ENCODE peak calls at places on chromosomes 13 and 19, in five cellular contexts. One of them, this sample, is unnamed.

GRCh38 chr19:29945433-29945832 is 3.4 kb downstream of the URI1 start:
- DNase-seq in fibroblast of lung: no peak
- DNase-seq in esophagus squamous epithelium: no peak
- DNase-seq in sigmoid colon: no peak
- DNase-seq in GM12865: no peak
- DNase-seq in this sample: no peak

GRCh38 chr19:16326401-16327130 is 1.9 kb downstream of the KLF2 start:
- DNase-seq in fibroblast of lung: peak
- DNase-seq in esophagus squamous epithelium: no peak
- DNase-seq in sigmoid colon: no peak
- DNase-seq in GM12865: peak
- DNase-seq in this sample: no peak

GRCh38 chr19:5039642-5040543 is 71.0 kb downstream of the KDM4B start:
- DNase-seq in fibroblast of lung: no peak
- DNase-seq in esophagus squamous epithelium: no peak
- DNase-seq in sigmoid colon: no peak
- DNase-seq in GM12865: no peak
- DNase-seq in this sample: no peak

GRCh38 chr13:97946951-97947588 is 6.4 kb upstream of the IPO5 start:
- DNase-seq in fibroblast of lung: peak
- DNase-seq in esophagus squamous epithelium: no peak
- DNase-seq in sigmoid colon: no peak
- DNase-seq in GM12865: no peak
- DNase-seq in this sample: peak

GRCh38 chr13:108962652-108963051 is 333.2 kb downstream of the MYO16 start:
- DNase-seq in fibroblast of lung: no peak
- DNase-seq in esophagus squamous epithelium: no peak
- DNase-seq in sigmoid colon: no peak
- DNase-seq in GM12865: no peak
- DNase-seq in this sample: no peak

GRCh38 chr13:27794921-27795717 is 2.8 kb downstream of the GSX1 start:
- DNase-seq in fibroblast of lung: no peak
- DNase-seq in esophagus squamous epithelium: no peak
- DNase-seq in sigmoid colon: no peak
- DNase-seq in GM12865: no peak
- DNase-seq in this sample: no peak

GRCh38 chr13:61358599-61358998 is 57.0 kb downstream of the PCDH20 start:
- DNase-seq in fibroblast of lung: no peak
- DNase-seq in esophagus squamous epithelium: no peak
- DNase-seq in sigmoid colon: no peak
- DNase-seq in GM12865: no peak
- DNase-seq in this sample: no peak

GRCh38 chr13:58953638-58954037 is 1210.1 kb downstream of the DIAPH3 start:
- DNase-seq in fibroblast of lung: peak
- DNase-seq in esophagus squamous epithelium: no peak
- DNase-seq in sigmoid colon: no peak
- DNase-seq in GM12865: peak
- DNase-seq in this sample: no peak

GRCh38 chr19:17205237-17206140 is 9.7 kb upstream of the USE1 start:
- DNase-seq in fibroblast of lung: peak
- DNase-seq in esophagus squamous epithelium: no peak
- DNase-seq in sigmoid colon: peak
- DNase-seq in GM12865: peak
- DNase-seq in this sample: no peak

GRCh38 chr19:15238639-15239155 is 6.4 kb upstream of the EPHX3 start:
- DNase-seq in fibroblast of lung: no peak
- DNase-seq in esophagus squamous epithelium: no peak
- DNase-seq in sigmoid colon: no peak
- DNase-seq in GM12865: no peak
- DNase-seq in this sample: no peak

GRCh38 chr13:19060311-19061002 is 121.2 kb downstream of the TUBA3C start:
- DNase-seq in fibroblast of lung: no peak
- DNase-seq in esophagus squamous epithelium: no peak
- DNase-seq in sigmoid colon: no peak
- DNase-seq in GM12865: no peak
- DNase-seq in this sample: no peak

GRCh38 chr19:57888107-57888493 is 737 bp downstream of the ZNF814 start:
- DNase-seq in fibroblast of lung: no peak
- DNase-seq in esophagus squamous epithelium: no peak
- DNase-seq in sigmoid colon: no peak
- DNase-seq in GM12865: no peak
- DNase-seq in this sample: no peak

GRCh38 chr13:33740134-33740538 is 77.8 kb upstream of the RFC3 start:
- DNase-seq in fibroblast of lung: peak
- DNase-seq in esophagus squamous epithelium: no peak
- DNase-seq in sigmoid colon: no peak
- DNase-seq in GM12865: no peak
- DNase-seq in this sample: no peak

GRCh38 chr13:34156841-34157365 is 339.0 kb downstream of the RFC3 start:
- DNase-seq in fibroblast of lung: peak
- DNase-seq in esophagus squamous epithelium: no peak
- DNase-seq in sigmoid colon: peak
- DNase-seq in GM12865: peak
- DNase-seq in this sample: peak

GRCh38 chr13:54232700-54233099 is 1204.1 kb downstream of the OLFM4 start:
- DNase-seq in fibroblast of lung: no peak
- DNase-seq in esophagus squamous epithelium: no peak
- DNase-seq in sigmoid colon: no peak
- DNase-seq in GM12865: no peak
- DNase-seq in this sample: no peak

GRCh38 chr13:102039264-102039663 is 362.6 kb downstream of the FGF14 start:
- DNase-seq in fibroblast of lung: no peak
- DNase-seq in esophagus squamous epithelium: no peak
- DNase-seq in sigmoid colon: no peak
- DNase-seq in GM12865: no peak
- DNase-seq in this sample: no peak

GRCh38 chr13:99380921-99381645 is 73.9 kb upstream of the GPR183 start:
- DNase-seq in fibroblast of lung: peak
- DNase-seq in esophagus squamous epithelium: no peak
- DNase-seq in sigmoid colon: peak
- DNase-seq in GM12865: peak
- DNase-seq in this sample: no peak

DNA sequence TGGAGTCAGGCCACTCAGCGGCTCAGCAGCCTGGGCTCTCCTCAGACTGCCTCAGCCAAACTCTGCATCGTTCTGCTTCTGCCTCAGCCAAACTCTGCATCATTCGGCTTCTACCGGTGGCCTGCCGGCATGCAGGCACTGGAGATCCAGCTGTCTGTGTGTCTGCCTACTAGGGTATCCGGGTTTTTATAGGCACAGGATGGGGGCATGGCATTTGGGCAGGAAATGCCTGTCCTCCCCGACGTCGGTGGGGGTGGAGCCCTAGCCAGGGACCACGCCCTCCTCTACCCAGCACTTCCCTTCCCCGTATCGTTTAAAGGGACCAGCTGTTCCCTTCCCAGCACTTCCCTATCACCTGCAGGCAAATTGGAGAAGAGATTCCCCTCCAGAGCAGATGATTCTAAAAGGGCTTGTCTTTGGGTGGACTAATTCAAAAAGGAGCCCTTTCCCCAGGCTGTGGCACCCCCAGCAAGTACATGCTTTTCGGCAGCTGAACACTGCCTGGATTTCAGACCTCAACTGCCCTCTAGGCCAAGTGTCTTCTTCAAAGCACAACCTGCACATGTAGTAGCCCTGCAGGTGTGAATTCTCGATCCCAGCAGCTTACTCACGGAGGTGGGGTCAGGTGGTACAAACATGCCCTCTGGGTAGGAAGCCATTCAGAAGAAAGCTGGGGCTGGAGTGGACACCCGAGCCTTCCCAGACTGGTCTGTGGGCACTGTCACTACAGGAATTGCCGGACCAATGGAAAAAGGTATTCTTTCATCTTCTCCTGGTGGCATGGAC is 25.5 kb upstream of the GPR12 start:
- DNase-seq in fibroblast of lung: no peak
- DNase-seq in esophagus squamous epithelium: no peak
- DNase-seq in sigmoid colon: peak
- DNase-seq in GM12865: peak
- DNase-seq in this sample: peak
- H3K4me3 ChIP-seq in fibroblast of lung: no peak
- H3K4me3 ChIP-seq in esophagus squamous epithelium: no peak
- H3K4me3 ChIP-seq in sigmoid colon: no peak
- H3K4me3 ChIP-seq in GM12865: peak
- H3K4me3 ChIP-seq in this sample: no peak

DNA sequence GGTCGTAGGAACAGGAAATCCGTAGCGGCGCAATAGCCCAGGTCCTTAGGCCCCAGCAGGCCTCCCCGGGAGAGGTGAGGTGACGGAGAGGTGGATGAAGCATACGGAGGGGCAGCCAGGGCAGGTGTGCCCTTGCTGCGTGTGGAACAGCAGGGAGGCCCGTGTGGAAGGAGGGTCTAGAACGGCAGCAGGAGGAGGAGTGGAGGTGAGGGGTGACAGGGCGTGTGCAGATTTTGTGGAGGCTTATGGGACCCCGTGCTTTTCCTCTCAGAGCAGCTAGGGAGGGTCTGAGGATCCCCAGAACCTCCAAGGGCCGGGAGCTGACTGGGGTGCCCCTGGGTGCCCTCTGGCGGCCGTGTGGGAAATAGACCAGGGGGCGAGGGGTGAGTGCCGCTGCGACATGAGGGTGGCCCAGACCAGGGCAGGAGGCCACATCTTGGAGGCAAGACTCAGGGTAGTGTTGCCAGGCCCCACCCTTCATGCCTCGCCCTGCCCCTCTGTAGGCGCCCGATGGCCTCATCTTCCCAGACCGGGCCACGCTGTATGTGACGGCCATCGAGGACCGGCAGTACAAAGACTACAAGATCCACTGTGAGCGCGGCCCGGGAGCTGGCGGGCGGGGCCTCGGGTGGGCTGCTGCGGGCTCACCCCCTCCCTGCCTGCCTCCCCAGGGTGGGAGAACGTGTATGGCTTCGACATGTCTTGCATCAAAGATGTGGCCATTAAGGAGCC is 5.0 kb upstream of the ADM5 start:
- DNase-seq in fibroblast of lung: no peak
- DNase-seq in esophagus squamous epithelium: no peak
- DNase-seq in sigmoid colon: no peak
- DNase-seq in GM12865: peak
- DNase-seq in this sample: no peak
- TF ChIP-seq CTCF in fibroblast of lung: no peak
- TF ChIP-seq CTCF in esophagus squamous epithelium: peak
- TF ChIP-seq CTCF in sigmoid colon: no peak
- TF ChIP-seq CTCF in GM12865: peak
- TF ChIP-seq CTCF in this sample: peak

DNA sequence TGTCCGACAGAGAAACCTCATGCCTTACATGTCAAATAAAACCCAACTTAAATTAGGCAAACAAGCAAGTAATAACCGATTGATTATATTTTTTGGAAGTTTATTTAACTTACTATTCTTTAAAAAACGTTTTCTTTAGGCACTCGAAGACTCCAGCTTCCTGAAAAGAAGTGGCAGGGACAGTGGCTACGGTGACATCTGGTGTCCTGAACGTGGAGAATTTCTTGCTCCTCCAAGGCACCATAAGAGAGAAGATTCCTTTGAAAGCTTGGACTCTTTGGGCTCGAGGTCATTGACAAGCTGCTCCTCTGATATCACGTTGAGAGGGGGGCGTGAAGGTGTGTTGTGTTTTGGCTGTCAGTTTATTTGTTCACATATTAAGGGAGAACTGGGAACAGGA is 164.4 kb downstream of the LMO7 start:
- DNase-seq in fibroblast of lung: no peak
- DNase-seq in esophagus squamous epithelium: no peak
- DNase-seq in sigmoid colon: no peak
- DNase-seq in GM12865: no peak
- DNase-seq in this sample: no peak
- H3K4me3 ChIP-seq in fibroblast of lung: no peak
- H3K4me3 ChIP-seq in esophagus squamous epithelium: no peak
- H3K4me3 ChIP-seq in sigmoid colon: no peak
- H3K4me3 ChIP-seq in GM12865: no peak
- H3K4me3 ChIP-seq in this sample: no peak

DNA sequence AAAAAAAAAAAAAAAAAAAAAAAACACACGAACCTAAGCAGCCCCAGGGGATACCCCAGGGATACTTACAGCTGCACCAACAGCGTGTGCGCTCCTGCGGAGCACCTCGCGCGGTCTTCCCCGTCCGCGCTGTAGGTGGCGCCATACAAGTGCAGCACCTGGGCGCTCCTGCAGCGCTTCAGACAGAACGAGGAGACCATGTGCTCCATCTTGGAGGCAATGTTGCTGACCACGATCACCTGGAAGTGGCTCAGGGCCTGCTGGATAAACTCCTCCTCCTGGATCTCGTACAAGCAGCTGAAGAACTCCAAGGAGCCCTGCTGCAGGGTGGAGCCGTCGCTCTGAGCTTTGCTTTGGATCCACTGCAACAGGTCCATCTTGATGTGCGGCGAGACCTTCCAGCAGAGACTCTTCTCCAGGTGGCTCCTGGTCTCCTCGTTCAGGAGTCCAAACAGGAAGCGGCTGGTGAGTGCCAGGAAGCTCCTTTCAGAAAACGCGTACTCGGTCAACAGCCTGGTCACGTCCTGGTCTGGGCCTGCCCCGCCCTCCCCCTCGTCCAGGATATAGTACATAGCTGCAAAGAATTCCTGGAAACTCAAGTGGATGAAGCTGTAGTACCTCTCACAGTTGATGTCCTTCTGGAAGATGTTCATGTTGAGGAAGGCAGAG is 14.5 kb downstream of the NLRP12 start:
- DNase-seq in fibroblast of lung: no peak
- DNase-seq in esophagus squamous epithelium: no peak
- DNase-seq in sigmoid colon: no peak
- DNase-seq in GM12865: no peak
- DNase-seq in this sample: no peak
- TF ChIP-seq CTCF in fibroblast of lung: no peak
- TF ChIP-seq CTCF in esophagus squamous epithelium: no peak
- TF ChIP-seq CTCF in sigmoid colon: no peak
- TF ChIP-seq CTCF in GM12865: no peak
- TF ChIP-seq CTCF in this sample: peak

GRCh38 chr13:31172535-31172934 is 10.8 kb upstream of the HSPH1 start:
- DNase-seq in fibroblast of lung: peak
- DNase-seq in esophagus squamous epithelium: no peak
- DNase-seq in sigmoid colon: no peak
- DNase-seq in GM12865: no peak
- DNase-seq in this sample: no peak
- H3K4me3 ChIP-seq in fibroblast of lung: no peak
- H3K4me3 ChIP-seq in esophagus squamous epithelium: no peak
- H3K4me3 ChIP-seq in sigmoid colon: no peak
- H3K4me3 ChIP-seq in GM12865: no peak
- H3K4me3 ChIP-seq in this sample: no peak

DNA sequence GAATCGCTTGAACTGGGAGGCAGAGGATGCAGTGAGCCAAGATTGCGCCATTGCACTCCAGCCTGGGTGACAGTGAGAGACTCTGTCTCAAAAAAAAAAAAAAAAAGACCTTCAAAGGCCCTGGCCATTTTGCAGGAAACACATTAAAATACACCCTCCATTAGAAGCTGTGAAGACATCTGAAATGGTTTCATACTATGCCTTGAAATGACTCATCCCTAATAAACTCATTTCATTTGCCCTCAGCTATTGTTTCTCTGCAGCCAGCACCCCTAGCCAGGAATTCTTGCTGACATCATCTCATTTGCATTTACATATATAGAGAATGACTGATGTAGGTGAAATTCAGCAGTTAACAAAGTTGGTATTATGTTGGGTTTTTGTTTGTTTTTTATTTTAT is 8.7 kb downstream of the EML2 start:
- DNase-seq in fibroblast of lung: peak
- DNase-seq in esophagus squamous epithelium: no peak
- DNase-seq in sigmoid colon: no peak
- DNase-seq in GM12865: peak
- DNase-seq in this sample: peak
- TF ChIP-seq CTCF in fibroblast of lung: no peak
- TF ChIP-seq CTCF in esophagus squamous epithelium: no peak
- TF ChIP-seq CTCF in sigmoid colon: no peak
- TF ChIP-seq CTCF in GM12865: no peak
- TF ChIP-seq CTCF in this sample: no peak

This sample was measured in HFF-Myc.